ENCODE peak calls at places on chromosomes 5 and 9, in five cellular contexts. K is activated CD8-positive, alpha-beta memory T cell treated with anti-CD3 and anti-CD28 coated beads for 1 hour; P is SK-N-SH; I is memory B cell; N is activated CD8-positive, alpha-beta T cell treated with anti-CD3 and anti-CD28 coated beads for 36 hours. X is an unnamed sample.

GRCh38 chr5:80128129-80128528 is 93.0 kb downstream of the THBS4 start:
- DNase-seq in K (no peak), N (no peak), I (no peak), P (peak), X (no peak)

GRCh38 chr5:111502976-111503375 is 9.4 kb downstream of the STARD4 start:
- DNase-seq in K (no peak), P (no peak), N (no peak), I (no peak), X (no peak)

GRCh38 chr9:93307468-93308157 is 123.7 kb downstream of the WNK2 start:
- DNase-seq in P (no peak), I (no peak), N (no peak), K (no peak), X (no peak)

GRCh38 chr5:113824307-113824706 is 310.8 kb downstream of the YTHDC2 start:
- DNase-seq in I (no peak), K (no peak), N (no peak), P (no peak), X (no peak)

GRCh38 chr9:27441741-27442070 is 82.4 kb upstream of the IFNK start:
- DNase-seq in I (peak), P (no peak), K (no peak), N (peak), X (no peak)

GRCh38 chr5:126544087-126544740 is 50.8 kb downstream of the ALDH7A1 start:
- DNase-seq in I (peak), K (no peak), P (peak), N (peak), X (peak)

GRCh38 chr5:154743812-154744211 is 11.4 kb upstream of the LARP1 start:
- DNase-seq in I (no peak), P (peak), N (no peak), K (no peak), X (no peak)

GRCh38 chr5:36173426-36173825 is 21.5 kb downstream of the SKP2 start:
- DNase-seq in I (no peak), K (no peak), N (no peak), P (no peak), X (no peak)

GRCh38 chr5:4837489-4838058 is 302.6 kb upstream of the ADAMTS16 start:
- DNase-seq in K (no peak), P (no peak), I (no peak), N (no peak), X (no peak)

GRCh38 chr9:100690438-100690837 is 112.6 kb downstream of the CAVIN4 start:
- DNase-seq in N (peak), P (no peak), I (no peak), K (no peak), X (no peak)

GRCh38 chr5:127723571-127723970 is 20.4 kb downstream of the CCDC192 start:
- DNase-seq in K (no peak), N (no peak), P (no peak), I (no peak), X (no peak)

GRCh38 chr5:83925952-83926351 is 205.3 kb upstream of the HAPLN1 start:
- DNase-seq in K (no peak), P (no peak), I (no peak), N (no peak), X (no peak)

GRCh38 chr5:4544049-4544675 is 596.0 kb upstream of the ADAMTS16 start:
- DNase-seq in N (no peak), I (no peak), K (no peak), P (no peak), X (no peak)

GRCh38 chr9:131980267-131980916 is 99.3 kb downstream of the MED27 start:
- DNase-seq in I (no peak), N (no peak), K (no peak), P (peak), X (no peak)

GRCh38 chr5:9483251-9483650 is 62.6 kb downstream of the SEMA5A start:
- DNase-seq in N (no peak), K (no peak), I (no peak), P (no peak), X (no peak)

GRCh38 chr5:139665626-139666025 is 17.5 kb downstream of the CXXC5 start:
- DNase-seq in K (no peak), I (no peak), P (no peak), N (no peak), X (no peak)

GRCh38 chr5:14497276-14497675 is 84.3 kb upstream of the OTULINL start:
- DNase-seq in K (no peak), P (no peak), N (no peak), I (no peak), X (no peak)

GRCh38 chr9:127049044-127049443 is 73.4 kb downstream of the ANGPTL2 start:
- DNase-seq in N (peak), P (no peak), K (no peak), I (no peak), X (no peak)

GRCh38 chr9:69785757-69786156 is 25.9 kb upstream of the PTAR1 start:
- DNase-seq in P (no peak), K (no peak), I (no peak), N (no peak), X (no peak)

GRCh38 chr9:90900130-90900529 is 98.5 kb downstream of the SYK start:
- DNase-seq in I (no peak), P (no peak), N (no peak), K (no peak), X (no peak)

GRCh38 chr9:120257483-120257882 is 322.5 kb downstream of the CDK5RAP2 start:
- DNase-seq in N (no peak), K (no peak), I (no peak), P (no peak), X (no peak)

GRCh38 chr9:706606-707451 is 134.7 kb upstream of the DMRT1 start:
- DNase-seq in P (peak), I (no peak), N (peak), K (no peak), X (peak)